ENCODE peak calls at places on chromosome 2, in nine cellular contexts. W is GDM1; E is aorta; D is left cardiac atrium; M is stimulated activated CD4-positive, alpha-beta T cell treated with anti-CD3 and anti-CD28 coated beads, Interleukin-4, amount 100 ng/mL, for 1 hour; B is stimulated activated CD8-positive, alpha-beta memory T cell treated with anti-CD3 and anti-CD28 coated beads, Interleukin-15, amount 100 ng/mL, for 24 hours; R is HEK293T; S is MCF 10A; H is activated CD8-positive, alpha-beta memory T cell treated with anti-CD3 and anti-CD28 coated beads for 1 hour. Z is an unnamed sample.

GRCh38 chr2:201136889-201137321 is 20.9 kb downstream of the CFLAR start:
- DNase-seq in R (no peak), S (no peak), E (no peak), W (no peak), M (no peak), D (no peak), B (no peak), H (no peak), Z (no peak)

GRCh38 chr2:10957396-10957795 is 45.7 kb downstream of the KCNF1 start:
- DNase-seq in H (no peak), S (no peak), R (no peak), M (no peak), W (no peak), E (no peak), B (no peak), D (no peak), Z (peak)

GRCh38 chr2:28327963-28328922 is 64.4 kb upstream of the FOSL2 start:
- DNase-seq in M (no peak), B (no peak), R (no peak), D (no peak), H (no peak), E (no peak), S (no peak), W (no peak), Z (peak)

GRCh38 chr2:111120253-111121027 is at the start of gene BCL2L11:
- DNase-seq in R (peak), D (peak), S (peak), H (peak), B (peak), W (peak), E (peak), M (peak), Z (peak)

GRCh38 chr2:144771348-144771747 is 251.4 kb upstream of the ZEB2 start:
- DNase-seq in E (no peak), H (no peak), B (no peak), M (no peak), D (no peak), S (no peak), W (no peak), R (no peak), Z (no peak)

GRCh38 chr2:80703532-80703931 is 399.0 kb upstream of the LRRTM1 start:
- DNase-seq in W (no peak), D (no peak), H (no peak), B (no peak), S (no peak), R (no peak), E (no peak), M (no peak), Z (no peak)

GRCh38 chr2:238129166-238130010 is 9.1 kb upstream of the KLHL30 start:
- DNase-seq in B (no peak), M (no peak), S (no peak), E (peak), W (no peak), D (peak), R (no peak), H (no peak), Z (no peak)

GRCh38 chr2:85436836-85437487 is 18.4 kb downstream of the SH2D6 start:
- DNase-seq in M (no peak), S (no peak), W (no peak), R (no peak), E (no peak), D (no peak), H (no peak), B (no peak), Z (no peak)

GRCh38 chr2:210169871-210170441 is 1.3 kb downstream of the KANSL1L start:
- DNase-seq in W (no peak), B (no peak), R (no peak), S (peak), M (no peak), H (no peak), E (no peak), D (no peak), Z (peak)

GRCh38 chr2:120898961-120899360 is 163.3 kb downstream of the GLI2 start:
- DNase-seq in H (no peak), B (no peak), D (no peak), E (no peak), S (no peak), W (no peak), M (no peak), R (no peak), Z (no peak)

GRCh38 chr2:114283774-114284173 is 158.7 kb upstream of the DPP10 start:
- DNase-seq in E (no peak), M (no peak), B (no peak), S (no peak), D (no peak), W (no peak), H (no peak), R (no peak), Z (no peak)

GRCh38 chr2:202005272-202005887 is 28.3 kb upstream of the FZD7 start:
- DNase-seq in E (no peak), D (no peak), R (no peak), B (no peak), W (no peak), M (no peak), S (no peak), H (no peak), Z (no peak)

Z was measured in AG10803.